ENCODE peak calls at places on chromosomes 7 and 10, in six cellular contexts. P is Panc1; C is esophagus squamous epithelium; F is H9; K is thoracic aorta; V is CD8-positive, alpha-beta T cell. A is an unnamed sample.

GRCh38 chr10:44125879-44126675 is 258.8 kb downstream of the CXCL12 start:
- DNase-seq in P (no peak), F (no peak), K (no peak), V (no peak), C (no peak), A (no peak)

GRCh38 chr10:119680050-119680449 is 28.9 kb downstream of the BAG3 start:
- DNase-seq in C (no peak), K (no peak), F (no peak), P (no peak), V (no peak), A (no peak)

GRCh38 chr7:73520673-73521635 is 1.1 kb downstream of the BAZ1B start:
- DNase-seq in C (no peak), V (no peak), K (no peak), P (no peak), F (no peak), A (no peak)

GRCh38 chr10:60704480-60704879 is 73.8 kb upstream of the CDK1 start:
- DNase-seq in F (no peak), C (no peak), P (no peak), V (no peak), K (no peak), A (no peak)

GRCh38 chr10:25724241-25724640 is 209.8 kb upstream of the MYO3A start:
- DNase-seq in C (no peak), P (no peak), K (no peak), V (no peak), F (no peak), A (no peak)

GRCh38 chr10:49081532-49082275 is 33.6 kb downstream of the VSTM4 start:
- DNase-seq in C (no peak), V (no peak), P (no peak), K (no peak), F (peak; percentile 35), A (no peak)

GRCh38 chr7:73397936-73398335 is 35.6 kb upstream of the FZD9 start:
- DNase-seq in F (no peak), K (no peak), C (no peak), P (no peak), V (no peak), A (no peak)

GRCh38 chr7:46616636-46617035 is 695.6 kb upstream of the IGFBP3 start:
- DNase-seq in P (no peak), V (no peak), C (no peak), F (no peak), K (no peak), A (no peak)

GRCh38 chr10:45044290-45044689 is 43.6 kb downstream of the ZNF22 start:
- DNase-seq in V (no peak), P (no peak), K (no peak), F (peak; percentile 72), C (no peak), A (no peak)

GRCh38 chr7:36227223-36227622 is 74.2 kb downstream of the EEPD1 start:
- DNase-seq in K (no peak), P (no peak), C (no peak), V (no peak), F (no peak), A (no peak)

GRCh38 chr7:2269468-2270460 is 27.7 kb downstream of the NUDT1 start:
- DNase-seq in V (no peak), C (no peak), K (no peak), P (no peak), F (peak; percentile 69), A (no peak)

DNA sequence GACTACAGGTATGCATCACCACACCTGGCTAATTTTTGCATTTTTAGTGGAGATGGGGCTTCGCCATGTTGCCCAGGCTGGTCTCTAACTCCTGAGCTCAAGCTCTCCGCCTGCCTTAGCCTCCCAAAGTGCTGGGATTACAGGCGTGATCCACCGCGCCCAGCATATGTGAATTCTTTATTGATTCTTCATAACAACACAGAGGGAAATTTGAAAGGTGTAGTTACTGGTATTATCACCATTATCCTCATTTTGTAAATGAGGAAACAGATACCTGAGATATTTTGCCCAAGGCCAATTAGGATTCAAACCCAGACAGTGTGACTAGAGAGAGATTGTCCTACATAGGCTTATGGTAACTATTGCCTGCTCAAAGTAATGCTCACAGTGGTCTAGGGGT is 22.6 kb downstream of the TCF7L2 start:
- DNase-seq in V (no peak), C (no peak), F (no peak), K (no peak), P (no peak), A (no peak)
- TF ChIP-seq CTCF in V (no peak), C (no peak), F (no peak), K (no peak), P (no peak), A (no peak)

GRCh38 chr10:62548686-62549085 is 174.5 kb downstream of the ZNF365 start:
- DNase-seq in V (no peak), C (no peak), K (no peak), F (no peak), P (no peak), A (no peak)
- TF ChIP-seq CTCF in V (no peak), C (no peak), K (no peak), F (no peak), P (no peak), A (no peak)

GRCh38 chr10:75919913-75920312 is 488.5 kb downstream of the LRMDA start:
- DNase-seq in F (no peak), V (no peak), P (no peak), C (no peak), K (no peak), A (no peak)

GRCh38 chr10:75926763-75927162 is 495.3 kb downstream of the LRMDA start:
- DNase-seq in F (no peak), P (no peak), V (no peak), C (no peak), K (no peak), A (no peak)

GRCh38 chr10:75925999-75926398 is 494.6 kb downstream of the LRMDA start:
- DNase-seq in P (no peak), K (no peak), C (no peak), V (no peak), F (no peak), A (no peak)

GRCh38 chr10:75922435-75922834 is 491.0 kb downstream of the LRMDA start:
- DNase-seq in P (no peak), F (no peak), C (no peak), K (no peak), V (no peak), A (no peak)

DNA sequence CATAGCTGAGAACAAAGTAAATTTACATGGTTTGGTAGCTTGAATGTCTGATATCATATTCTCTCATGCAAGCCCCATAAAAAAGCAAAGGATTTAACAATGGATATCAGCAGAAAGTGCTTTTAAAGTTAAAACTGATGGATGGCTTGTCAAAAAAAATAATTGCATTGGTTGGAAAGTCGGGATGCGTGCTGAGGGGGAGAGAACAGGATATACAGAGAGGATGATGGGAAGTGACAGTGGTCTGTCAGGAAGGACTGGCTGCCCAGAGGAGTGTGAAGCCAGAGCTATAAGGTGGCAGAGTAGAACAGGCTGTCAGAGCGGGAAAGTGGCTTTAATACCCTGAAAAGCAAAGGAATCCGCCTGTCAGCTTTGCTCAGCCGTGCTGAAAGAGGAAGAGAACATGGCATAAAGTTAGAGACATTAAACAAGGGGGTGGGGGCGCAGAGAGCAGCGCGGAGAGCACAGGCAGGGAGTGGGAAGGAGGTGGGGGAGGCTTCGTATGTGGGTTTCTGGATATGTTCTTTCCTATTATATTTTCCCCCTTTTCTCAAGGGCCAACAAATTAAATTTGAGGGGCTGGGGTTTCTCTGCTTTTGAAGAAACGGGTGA is 493.0 kb downstream of the LRMDA start:
- DNase-seq in C (no peak), V (no peak), K (no peak), P (no peak), F (no peak), A (no peak)
- TF ChIP-seq CTCF in C (no peak), V (no peak), K (no peak), P (no peak), F (no peak), A (no peak)

DNA sequence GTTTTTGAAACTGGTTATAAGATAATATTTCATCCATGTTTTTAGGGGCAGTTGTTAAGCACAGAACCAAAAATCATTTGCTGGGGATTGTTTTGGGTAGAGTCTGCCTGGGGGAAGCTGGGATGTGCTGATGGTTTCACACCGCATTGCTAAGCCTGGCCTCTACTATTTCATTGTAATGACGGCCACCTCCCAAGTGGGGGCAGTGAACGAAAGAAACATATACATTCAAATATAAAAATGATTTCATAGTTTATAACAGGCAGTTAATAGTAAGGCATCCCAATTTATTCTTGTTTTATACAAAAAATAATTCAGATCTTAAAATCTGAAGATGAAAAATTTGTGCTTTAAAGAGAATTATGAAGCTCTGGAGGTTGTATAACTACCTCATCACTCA is 750.8 kb downstream of the REEP3 start:
- DNase-seq in C (no peak), V (no peak), F (no peak), P (no peak), K (no peak), A (no peak)
- TF ChIP-seq CTCF in C (no peak), V (no peak), F (peak; percentile 60), P (peak; percentile 30), K (no peak), A (peak; percentile 51)

DNA sequence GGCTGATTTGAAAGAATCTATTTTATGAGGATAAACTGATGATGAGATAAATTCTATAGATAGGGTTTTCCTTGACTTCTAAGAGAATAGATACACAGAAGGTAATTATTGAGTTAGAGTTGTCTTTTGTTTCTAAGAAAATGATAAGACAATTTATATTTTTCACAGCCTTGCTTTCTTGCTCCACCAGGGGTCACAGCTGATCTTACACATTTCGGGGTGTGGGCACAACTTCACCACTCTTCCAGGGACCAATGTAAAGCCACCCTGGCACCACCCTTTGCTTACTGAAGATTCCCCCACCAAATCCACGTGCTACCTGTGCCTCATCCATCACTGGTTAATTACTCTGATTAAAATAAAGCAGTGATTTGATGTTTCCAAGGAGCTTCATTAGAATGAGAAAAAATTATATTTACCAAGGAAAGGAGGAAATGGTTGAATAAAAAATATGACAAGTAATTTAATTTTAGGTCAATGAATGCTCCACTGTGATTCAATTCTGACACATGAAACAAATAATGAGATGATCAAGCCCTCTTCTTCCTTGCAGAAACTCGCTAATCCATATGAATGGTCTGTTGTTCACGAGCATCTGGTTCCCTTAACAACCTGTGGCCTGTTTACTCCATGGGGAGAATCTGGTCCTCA is 177.3 kb upstream of the TNS3 start:
- DNase-seq in P (no peak), V (no peak), F (no peak), K (no peak), C (no peak), A (no peak)
- TF ChIP-seq CTCF in P (peak; percentile 44), V (no peak), F (peak; percentile 36), K (peak; percentile 17), C (no peak), A (peak; percentile 44)

GRCh38 chr7:80708007-80708594 is 69.7 kb downstream of the CD36 start:
- DNase-seq in F (no peak), K (no peak), C (no peak), P (no peak), V (no peak), A (no peak)

GRCh38 chr7:80707318-80707717 is 68.9 kb downstream of the CD36 start:
- DNase-seq in C (no peak), F (no peak), K (no peak), P (no peak), V (no peak), A (no peak)

DNA sequence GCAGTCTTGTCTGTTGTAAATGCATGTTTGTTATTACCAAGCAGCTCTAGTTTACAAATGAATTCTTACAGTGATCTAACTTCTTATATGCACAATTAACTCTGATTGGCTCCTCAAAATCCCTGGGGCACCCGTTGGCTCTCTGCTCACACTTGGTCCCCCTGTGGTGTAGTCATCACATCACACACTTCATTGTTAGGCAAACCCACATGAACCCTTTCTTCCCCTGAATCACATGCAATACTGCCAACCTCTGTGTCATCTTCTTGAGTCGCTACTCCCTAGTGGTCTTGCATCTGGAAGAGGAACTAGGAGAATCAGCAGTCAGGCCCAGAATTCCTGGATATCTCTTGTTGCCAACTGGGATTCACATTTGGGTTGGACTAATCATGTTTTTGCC is 73.1 kb downstream of the CD36 start:
- DNase-seq in V (no peak), F (no peak), C (no peak), K (no peak), P (no peak), A (no peak)
- TF ChIP-seq CTCF in V (no peak), F (no peak), C (no peak), K (no peak), P (no peak), A (no peak)

A was measured in type B pancreatic cell.